ENCODE peak calls at places on chromosomes 11 and 22, in five cellular contexts. U is HEK293T, K is GM12878, Z is HepG2, D is H1. S is an unnamed sample.

GRCh38 chr22:27270818-27271510 is 530.6 kb downstream of the MN1 start:
- DNase-seq in U (no peak), D (no peak), Z (no peak), K (no peak), S (no peak)

GRCh38 chr11:60777572-60777971 is 7.6 kb upstream of the MS4A10 start:
- DNase-seq in Z (peak; percentile 37), K (no peak), D (no peak), U (no peak), S (no peak)

GRCh38 chr22:19782533-19782932 is 22.0 kb downstream of the TBX1 start:
- DNase-seq in U (no peak), D (no peak), K (no peak), Z (no peak), S (no peak)

GRCh38 chr11:125569913-125570621 is 790 bp downstream of the EI24 start:
- DNase-seq in U (no peak), D (no peak), K (no peak), Z (no peak), S (no peak)

GRCh38 chr22:43136255-43136654 is 6.9 kb downstream of the MCAT start:
- DNase-seq in Z (peak; percentile 34), U (peak; percentile 65), K (no peak), D (no peak), S (peak; percentile 38)

GRCh38 chr11:10584071-10584501 is 15.6 kb upstream of the LYVE1 start:
- DNase-seq in K (no peak), U (no peak), Z (no peak), D (no peak), S (no peak)

GRCh38 chr11:132886335-132886734 is 646.0 kb downstream of the OPCML start:
- DNase-seq in D (no peak), U (no peak), K (no peak), Z (no peak), S (no peak)

GRCh38 chr11:106012744-106013143 is 9.3 kb downstream of the MSANTD4 start:
- DNase-seq in K (no peak), Z (no peak), U (no peak), D (no peak), S (no peak)

GRCh38 chr11:108654994-108655631 is 9.8 kb upstream of the DDX10 start:
- DNase-seq in D (no peak), U (peak; percentile 54), Z (peak; percentile 43), K (no peak), S (no peak)

GRCh38 chr11:12077535-12078280 is 32.7 kb upstream of the MICAL2 start:
- DNase-seq in Z (no peak), D (no peak), K (no peak), U (no peak), S (no peak)

GRCh38 chr11:29333993-29334780 is 682.6 kb downstream of the KCNA4 start:
- DNase-seq in D (no peak), K (peak; percentile 31), U (peak; percentile 36), Z (peak; percentile 32), S (no peak)

GRCh38 chr11:122661182-122661945 is 5.8 kb downstream of the UBASH3B start:
- DNase-seq in Z (no peak), D (no peak), U (no peak), K (no peak), S (no peak)

GRCh38 chr11:101336155-101336554 is 206.5 kb upstream of the PGR start:
- DNase-seq in D (no peak), Z (no peak), K (no peak), U (no peak), S (no peak)

GRCh38 chr22:30867746-30868662 is 100.6 kb downstream of the MORC2 start:
- DNase-seq in U (no peak), K (no peak), Z (no peak), D (no peak), S (no peak)

GRCh38 chr11:120715239-120715638 is 203.7 kb downstream of the GRIK4 start:
- DNase-seq in K (no peak), D (no peak), U (peak; percentile 51), Z (peak; percentile 15), S (no peak)

GRCh38 chr11:3215346-3216026 is 3.1 kb downstream of the MRGPRG start:
- DNase-seq in U (no peak), K (no peak), D (no peak), Z (no peak), S (no peak)

GRCh38 chr11:2819316-2819715 is 66.3 kb downstream of the CDKN1C start:
- DNase-seq in K (no peak), Z (no peak), D (no peak), U (no peak), S (no peak)

GRCh38 chr11:117045196-117045595 is 53.0 kb downstream of the SIK3 start:
- DNase-seq in D (no peak), Z (no peak), K (no peak), U (peak; percentile 53), S (no peak)

GRCh38 chr11:119371778-119372182 is 9.7 kb downstream of the USP2 start:
- DNase-seq in U (no peak), K (no peak), D (no peak), Z (no peak), S (no peak)

GRCh38 chr22:22164541-22165272 is 79.9 kb upstream of the VPREB1 start:
- DNase-seq in K (no peak), U (no peak), Z (no peak), D (no peak), S (no peak)

GRCh38 chr22:44957267-44957905 is 52.4 kb downstream of the PHF21B start:
- DNase-seq in K (no peak), Z (peak; percentile 9), D (no peak), U (peak; percentile 31), S (no peak)

GRCh38 chr11:119509277-119509841 is 86.4 kb upstream of the THY1 start:
- DNase-seq in D (no peak), K (no peak), U (no peak), Z (no peak), S (no peak)

GRCh38 chr11:63783925-63784592 is 15.5 kb upstream of the ZFTA start:
- DNase-seq in Z (peak; percentile 51), K (no peak), D (no peak), U (no peak), S (no peak)

GRCh38 chr22:21682385-21683175 is 16.8 kb downstream of the PPIL2 start:
- DNase-seq in U (no peak), D (no peak), K (no peak), Z (no peak), S (no peak)

GRCh38 chr11:61298663-61299244 is 3.6 kb upstream of the VWCE start:
- DNase-seq in K (no peak), D (no peak), U (no peak), Z (peak; percentile 96), S (no peak)

GRCh38 chr11:13278620-13279486 is 1.3 kb downstream of the BMAL1 start:
- DNase-seq in Z (no peak), U (no peak), K (no peak), D (no peak), S (no peak)

GRCh38 chr22:36239150-36239400 is 252 bp downstream of the APOL2 start:
- DNase-seq in Z (no peak), D (no peak), U (no peak), K (no peak), S (no peak)

GRCh38 chr11:7578276-7578955 is 64.6 kb downstream of the PPFIBP2 start:
- DNase-seq in D (no peak), U (no peak), K (no peak), Z (no peak), S (no peak)

GRCh38 chr11:131658952-131659351 is 288.5 kb downstream of the NTM start:
- DNase-seq in U (no peak), D (no peak), Z (no peak), K (no peak), S (no peak)

GRCh38 chr11:117019871-117020270 is 78.4 kb downstream of the SIK3 start:
- DNase-seq in Z (peak; percentile 21), U (no peak), K (no peak), D (no peak), S (no peak)

GRCh38 chr11:3905080-3905953 is 49.9 kb downstream of the STIM1 start:
- DNase-seq in D (no peak), U (no peak), Z (peak; percentile 98), K (no peak), S (no peak)

GRCh38 chr11:123183391-123184099 is 11.5 kb downstream of the CLMP start:
- DNase-seq in K (no peak), Z (no peak), D (no peak), U (no peak), S (no peak)

GRCh38 chr22:37765953-37766566 is 41.7 kb upstream of the GCAT start:
- DNase-seq in K (no peak), Z (no peak), U (no peak), D (no peak), S (no peak)

GRCh38 chr22:46777609-46777970 is 15.1 kb downstream of the TBC1D22A start:
- DNase-seq in D (no peak), K (no peak), Z (no peak), U (no peak), S (no peak)

GRCh38 chr11:65431452-65432132 is 9.0 kb downstream of the NEAT1 start:
- DNase-seq in D (no peak), U (no peak), Z (no peak), K (no peak), S (no peak)

GRCh38 chr22:29658171-29658570 is 54.7 kb downstream of the NF2 start:
- DNase-seq in Z (no peak), D (no peak), K (no peak), U (no peak), S (no peak)

GRCh38 chr11:1674194-1674878 is 22.7 kb upstream of the KRTAP5-6 start:
- DNase-seq in K (no peak), Z (no peak), D (no peak), U (no peak), S (no peak)

GRCh38 chr22:36797988-36798670 is 18.7 kb downstream of the PVALB start:
- DNase-seq in Z (no peak), D (no peak), U (no peak), K (no peak), S (no peak)

GRCh38 chr11:18312012-18312411 is 9.9 kb downstream of the HPS5 start:
- DNase-seq in D (no peak), U (no peak), K (no peak), Z (no peak), S (no peak)

GRCh38 chr11:18314794-18315523 is 7.0 kb downstream of the HPS5 start:
- DNase-seq in U (no peak), Z (no peak), K (no peak), D (no peak), S (no peak)

GRCh38 chr11:18315893-18316292 is 6.0 kb downstream of the HPS5 start:
- DNase-seq in Z (no peak), D (no peak), U (no peak), K (no peak), S (no peak)

GRCh38 chr11:18312663-18313420 is 9.1 kb downstream of the HPS5 start:
- DNase-seq in Z (no peak), K (no peak), U (no peak), D (no peak), S (no peak)

GRCh38 chr11:18313985-18314763 is 7.8 kb downstream of the HPS5 start:
- DNase-seq in K (no peak), Z (no peak), U (no peak), D (no peak), S (no peak)
- TF ChIP-seq SUZ12 in K (no peak), Z (no peak), U (no peak), D (no peak), S (no peak)

GRCh38 chr11:69878927-69879733 is 59.9 kb upstream of the FGF3 start:
- DNase-seq in K (no peak), U (no peak), D (no peak), Z (no peak), S (no peak)
- TF ChIP-seq SUZ12 in K (no peak), U (no peak), D (no peak), Z (no peak), S (no peak)

GRCh38 chr11:39365809-39366436 is 2093.5 kb downstream of the LRRC4C start:
- DNase-seq in Z (no peak), U (no peak), D (no peak), K (no peak), S (peak; percentile 35)
- TF ChIP-seq SUZ12 in Z (no peak), U (no peak), D (no peak), K (no peak), S (no peak)

GRCh38 chr11:76621466-76621865 is 49.1 kb downstream of the LRRC32 start:
- DNase-seq in D (no peak), U (no peak), K (no peak), Z (no peak), S (no peak)
- TF ChIP-seq SUZ12 in D (no peak), U (no peak), K (no peak), Z (no peak), S (no peak)